ENCODE peak calls at places on chromosome 6, in six cellular contexts. Q, F, O, L, C and Y are unnamed samples.

GRCh38 chr6:168035661-168036616 is 38.5 kb downstream of the KIF25 start:
- DNase-seq in Q (no peak), F (peak), O (no peak), L (peak), C (no peak), Y (no peak)

GRCh38 chr6:139448094-139448649 is 73.7 kb upstream of the CITED2 start:
- DNase-seq in Q (peak), F (peak), O (no peak), L (peak), C (no peak), Y (no peak)

GRCh38 chr6:41778895-41779294 is 805 bp downstream of the FRS3 start:
- DNase-seq in Q (no peak), F (no peak), O (no peak), L (no peak), C (no peak), Y (no peak)

GRCh38 chr6:14985366-14985765 is 260.5 kb upstream of the JARID2 start:
- DNase-seq in Q (no peak), F (no peak), O (no peak), L (no peak), C (no peak), Y (no peak)

GRCh38 chr6:134956676-134957075 is 6.8 kb upstream of the ALDH8A1 start:
- DNase-seq in Q (no peak), F (no peak), O (no peak), L (peak), C (no peak), Y (no peak)

GRCh38 chr6:49607391-49607982 is 29.2 kb downstream of the RHAG start:
- DNase-seq in Q (no peak), F (no peak), O (no peak), L (no peak), C (no peak), Y (no peak)

GRCh38 chr6:111013144-111013905 is 31.5 kb downstream of the RPF2 start:
- DNase-seq in Q (no peak), F (no peak), O (no peak), L (peak), C (no peak), Y (no peak)

GRCh38 chr6:167244991-167245390 is 46.1 kb upstream of the UNC93A start:
- DNase-seq in Q (no peak), F (no peak), O (no peak), L (no peak), C (no peak), Y (no peak)

GRCh38 chr6:71855406-71855805 is 30.9 kb upstream of the RIMS1 start:
- DNase-seq in Q (peak), F (no peak), O (no peak), L (no peak), C (no peak), Y (no peak)

GRCh38 chr6:129605095-129605494 is 104.9 kb downstream of the ARHGAP18 start:
- DNase-seq in Q (no peak), F (no peak), O (no peak), L (no peak), C (no peak), Y (no peak)

DNA sequence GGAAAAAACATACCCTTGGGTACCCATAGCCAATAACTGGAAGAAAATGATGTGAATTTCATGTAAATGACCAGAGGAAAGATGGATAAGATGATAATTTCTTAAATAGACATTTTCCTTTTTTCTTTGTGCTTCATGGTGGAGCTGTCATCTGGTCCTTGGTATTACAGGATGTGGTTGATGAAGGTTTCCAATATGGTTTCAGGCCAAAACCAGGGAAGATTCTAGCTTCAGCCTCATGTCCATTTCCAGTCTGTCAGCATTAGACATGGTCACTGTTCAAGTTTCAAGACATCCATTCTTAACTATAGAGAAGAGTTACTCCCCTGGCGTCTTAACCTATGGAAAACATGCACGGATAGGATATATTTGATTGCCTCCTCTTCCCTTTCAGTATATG is 63.6 kb downstream of the SSR1 start:
- DNase-seq in Q (no peak), F (no peak), O (no peak), L (peak), C (no peak), Y (no peak)
- TF ChIP-seq CTCF in Q (no peak), F (no peak), O (no peak), L (no peak), C (no peak), Y (no peak)

DNA sequence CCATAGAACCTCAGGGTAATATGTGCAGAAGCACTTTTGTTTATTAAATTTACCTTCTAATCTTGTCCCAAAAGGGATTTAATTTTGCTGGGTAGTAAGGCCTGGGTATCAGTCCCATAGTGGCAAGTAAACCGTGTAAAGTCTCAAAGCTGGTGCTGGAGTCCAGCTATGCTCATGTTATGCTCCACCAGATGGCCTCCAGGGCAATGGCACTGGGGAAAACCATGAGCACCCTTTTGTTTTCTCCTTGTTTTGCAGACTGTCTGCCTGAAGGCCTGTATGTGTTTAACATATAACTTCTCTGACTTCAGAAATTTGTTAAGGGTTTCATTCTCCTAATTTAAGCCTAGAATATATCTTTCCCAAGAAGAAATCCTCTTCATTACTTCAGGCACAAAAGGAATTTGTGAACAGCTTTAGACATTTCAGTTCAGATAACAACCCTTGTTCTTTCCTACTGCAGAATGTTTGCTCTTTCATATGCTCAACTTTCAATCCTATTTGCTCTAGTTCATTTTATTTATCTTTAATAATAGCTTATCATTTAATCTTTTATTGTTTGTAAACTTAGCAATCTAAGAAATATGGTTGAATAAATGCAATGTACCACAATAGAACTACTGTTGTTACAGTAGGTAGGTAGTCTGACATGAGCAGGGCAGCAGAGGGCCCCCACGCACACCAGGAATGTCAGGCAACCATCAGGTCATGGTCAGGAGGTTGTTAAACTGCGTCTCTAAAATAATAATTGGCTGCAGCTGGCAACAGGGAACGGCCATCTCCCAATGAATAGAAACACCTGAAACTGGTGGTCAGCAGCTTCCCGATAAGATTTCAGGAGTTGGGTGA is 162.8 kb downstream of the TENT5A start:
- DNase-seq in Q (no peak), F (no peak), O (no peak), L (no peak), C (no peak), Y (no peak)
- TF ChIP-seq CTCF in Q (no peak), F (no peak), O (no peak), L (no peak), C (no peak), Y (no peak)

GRCh38 chr6:106975699-106976032 is 1.1 kb upstream of the CD24 start:
- DNase-seq in Q (no peak), F (peak), O (no peak), L (no peak), C (no peak), Y (no peak)

GRCh38 chr6:106981901-106982300 is 7.4 kb upstream of the CD24 start:
- DNase-seq in Q (no peak), F (no peak), O (no peak), L (no peak), C (no peak), Y (no peak)

GRCh38 chr6:106974999-106975698 is 620 bp upstream of the CD24 start:
- DNase-seq in Q (peak), F (peak), O (peak), L (no peak), C (peak), Y (no peak)

GRCh38 chr6:106976270-106976669 is 1.7 kb upstream of the CD24 start:
- DNase-seq in Q (no peak), F (no peak), O (no peak), L (no peak), C (no peak), Y (no peak)

DNA sequence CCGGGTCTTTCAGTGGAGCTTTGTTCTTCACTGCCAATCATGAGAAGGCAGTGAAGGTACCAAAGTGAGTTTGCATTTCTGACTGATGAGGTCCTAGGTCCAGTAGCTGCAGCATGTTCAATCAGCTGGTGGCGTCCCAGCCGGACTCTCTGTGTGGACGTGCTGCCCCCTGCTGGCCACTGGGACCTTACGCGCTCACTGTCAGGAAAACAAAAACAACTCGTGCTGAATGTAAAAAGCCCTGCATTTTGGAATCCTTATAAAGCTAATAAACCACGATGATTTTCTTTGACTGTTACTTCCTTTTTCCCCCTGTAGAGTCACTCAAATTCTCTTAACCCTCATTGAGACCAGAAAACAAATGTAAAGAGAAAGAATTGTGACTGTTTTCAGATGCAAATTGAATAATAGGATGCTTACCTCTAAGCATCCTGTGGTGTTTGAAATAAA is 4.9 kb upstream of the CD24 start:
- DNase-seq in Q (peak), F (peak), O (peak), L (peak), C (peak), Y (no peak)
- TF ChIP-seq CTCF in Q (peak), F (peak), O (peak), L (peak), C (peak), Y (peak)

GRCh38 chr6:147392917-147393625 is 115.4 kb upstream of the SAMD5 start:
- DNase-seq in Q (no peak), F (no peak), O (no peak), L (no peak), C (no peak), Y (no peak)

GRCh38 chr6:147395158-147395557 is 113.3 kb upstream of the SAMD5 start:
- DNase-seq in Q (no peak), F (peak), O (no peak), L (peak), C (no peak), Y (no peak)

GRCh38 chr6:147389463-147389862 is 119.0 kb upstream of the SAMD5 start:
- DNase-seq in Q (no peak), F (no peak), O (no peak), L (no peak), C (no peak), Y (no peak)

GRCh38 chr6:147384737-147385710 is 123.5 kb upstream of the SAMD5 start:
- DNase-seq in Q (peak), F (no peak), O (no peak), L (no peak), C (no peak), Y (no peak)

GRCh38 chr6:147390909-147391536 is 117.5 kb upstream of the SAMD5 start:
- DNase-seq in Q (peak), F (peak), O (no peak), L (peak), C (no peak), Y (no peak)
- TF ChIP-seq CTCF in Q (no peak), F (peak), O (no peak), L (peak), C (peak), Y (peak)

GRCh38 chr6:154805288-154805911 is 72.2 kb downstream of the SCAF8 start:
- DNase-seq in Q (peak), F (peak), O (no peak), L (peak), C (no peak), Y (no peak)
- TF ChIP-seq CTCF in Q (peak), F (peak), O (no peak), L (peak), C (peak), Y (peak)

GRCh38 chr6:13710552-13711383 is 867 bp downstream of the RANBP9 start:
- DNase-seq in Q (peak), F (no peak), O (peak), L (no peak), C (peak), Y (no peak)

GRCh38 chr6:13711726-13712484 is at the start of gene RANBP9:
- DNase-seq in Q (peak), F (peak), O (peak), L (peak), C (peak), Y (peak)

GRCh38 chr6:13712485-13712990 is 903 bp upstream of the RANBP9 start:
- DNase-seq in Q (peak), F (no peak), O (no peak), L (peak), C (no peak), Y (no peak)

GRCh38 chr6:13709698-13710551 is 1.7 kb downstream of the RANBP9 start:
- DNase-seq in Q (peak), F (peak), O (no peak), L (peak), C (no peak), Y (no peak)

GRCh38 chr6:13711384-13711725 is 280 bp downstream of the RANBP9 start:
- DNase-seq in Q (peak), F (no peak), O (no peak), L (no peak), C (no peak), Y (no peak)
- TF ChIP-seq CTCF in Q (peak), F (peak), O (no peak), L (peak), C (peak), Y (no peak)